ENCODE peak calls at places on chromosomes 3 and 15, in six cellular contexts. K is ovary, L is upper lobe of right lung, P is OCI-LY7, G is cardiac muscle cell, H is esophagus squamous epithelium. A is an unnamed sample.

GRCh38 chr15:96262497-96263268 is 67.8 kb upstream of the NR2F2 start:
- DNase-seq in P (no peak), K (no peak), H (no peak), G (no peak), L (no peak), A (no peak)

GRCh38 chr3:169337541-169337940 is 326.0 kb downstream of the MECOM start:
- DNase-seq in P (no peak), K (no peak), L (no peak), G (no peak), H (no peak), A (no peak)

GRCh38 chr3:45807645-45808540 is 11.6 kb upstream of the SLC6A20 start:
- DNase-seq in P (no peak), H (no peak), K (no peak), L (no peak), G (no peak), A (no peak)

GRCh38 chr15:96720251-96720650 is 389.8 kb downstream of the NR2F2 start:
- DNase-seq in L (no peak), K (no peak), P (no peak), H (no peak), G (no peak), A (no peak)

GRCh38 chr3:2247831-2248230 is 149.2 kb downstream of the CNTN4 start:
- DNase-seq in L (no peak), G (no peak), H (no peak), P (no peak), K (no peak), A (no peak)

GRCh38 chr3:140342668-140343067 is 335.2 kb upstream of the TRIM42 start:
- DNase-seq in G (no peak), L (no peak), K (no peak), P (no peak), H (no peak), A (no peak)

GRCh38 chr15:85540085-85540797 is 159.8 kb downstream of the AKAP13 start:
- DNase-seq in H (no peak), L (no peak), P (no peak), G (no peak), K (no peak), A (no peak)

GRCh38 chr3:128310286-128311058 is 156.2 kb downstream of the DNAJB8 start:
- DNase-seq in H (no peak), L (no peak), G (no peak), P (no peak), K (no peak), A (no peak)

GRCh38 chr3:110685630-110686029 is 386.0 kb upstream of the NECTIN3 start:
- DNase-seq in G (no peak), P (no peak), H (no peak), K (no peak), L (no peak), A (no peak)

GRCh38 chr3:105195260-105195659 is 171.4 kb upstream of the ALCAM start:
- DNase-seq in K (no peak), G (peak; percentile 50), L (no peak), P (no peak), H (no peak), A (no peak)

GRCh38 chr3:454986-455385 is 258.4 kb downstream of the CHL1 start:
- DNase-seq in P (no peak), H (no peak), G (no peak), K (no peak), L (no peak), A (no peak)

GRCh38 chr3:118110196-118110595 is 924.5 kb downstream of the IGSF11 start:
- DNase-seq in K (no peak), G (no peak), H (no peak), P (no peak), L (no peak), A (no peak)

GRCh38 chr3:111810909-111811308 is 48.2 kb upstream of the PHLDB2 start:
- DNase-seq in L (no peak), G (peak; percentile 59), P (no peak), K (no peak), H (no peak), A (no peak)

DNA sequence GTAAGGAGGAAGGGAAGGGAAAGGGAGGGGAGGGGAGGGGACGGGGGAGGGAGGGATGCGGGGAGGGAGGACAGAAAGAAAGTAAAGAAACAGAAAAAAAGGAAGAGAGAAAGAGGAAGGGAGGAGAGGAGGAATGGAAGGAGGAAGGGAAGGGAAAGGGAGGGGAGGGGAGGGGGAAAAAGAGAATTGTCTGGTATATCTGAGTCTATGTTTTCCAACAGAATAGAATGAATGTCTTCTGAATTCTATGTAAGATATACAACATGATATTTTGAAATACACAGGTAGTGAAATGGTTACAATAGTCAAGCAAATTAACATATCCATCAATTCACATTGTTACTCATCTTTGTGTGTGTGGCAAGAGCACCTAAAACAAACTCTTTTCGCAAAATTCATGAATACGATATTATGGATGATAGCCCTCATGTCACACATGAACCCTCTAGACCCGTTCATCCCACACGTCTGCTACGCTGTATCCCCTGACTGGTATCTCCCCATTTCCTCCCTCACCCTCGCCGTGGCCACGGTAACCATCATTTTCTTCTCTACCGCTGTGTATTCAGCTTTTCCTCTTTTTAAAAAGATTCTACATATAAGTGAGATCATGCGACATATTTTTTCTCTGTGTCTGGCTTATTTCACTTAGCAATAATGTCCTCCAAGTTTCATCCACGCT is 168.9 kb downstream of the XXYLT1 start:
- DNase-seq in P (no peak), L (peak; percentile 27), H (no peak), K (no peak), G (no peak), A (no peak)
- H3K4me1 ChIP-seq in P (peaks cover 26% of the 10 kb centered on the region), L (peaks cover 13% of the 10 kb centered on the region), H (peaks cover 49% of the 10 kb centered on the region), K (peaks cover 4% of the 10 kb centered on the region), G (peaks cover 13% of the 10 kb centered on the region), A (peaks cover 35% of the 10 kb centered on the region)

GRCh38 chr3:101814835-101815234 is 34.5 kb upstream of the NFKBIZ start:
- DNase-seq in P (no peak), L (no peak), K (no peak), G (no peak), H (no peak), A (no peak)

GRCh38 chr3:101816215-101817149 is 32.8 kb upstream of the NFKBIZ start:
- DNase-seq in L (no peak), H (no peak), P (no peak), G (no peak), K (no peak), A (no peak)

GRCh38 chr3:101823525-101823924 is 25.8 kb upstream of the NFKBIZ start:
- DNase-seq in L (no peak), G (peak; percentile 37), K (no peak), H (no peak), P (no peak), A (no peak)

GRCh38 chr3:101821503-101821902 is 27.8 kb upstream of the NFKBIZ start:
- DNase-seq in G (no peak), K (no peak), P (no peak), H (no peak), L (no peak), A (no peak)

GRCh38 chr3:101819649-101820202 is 29.6 kb upstream of the NFKBIZ start:
- DNase-seq in G (no peak), H (no peak), P (no peak), L (no peak), K (no peak), A (no peak)
- H3K9me3 ChIP-seq in G (no peaks in the 10 kb centered on the region), H (no peaks in the 10 kb centered on the region), P (no peaks in the 10 kb centered on the region), L (no peaks in the 10 kb centered on the region), K (no peaks in the 10 kb centered on the region), A (no peaks in the 10 kb centered on the region)

GRCh38 chr15:98859149-98859548 is 148.4 kb downstream of the PGPEP1L start:
- DNase-seq in K (no peak), P (no peak), L (no peak), H (no peak), G (no peak), A (no peak)

GRCh38 chr15:98861188-98861587 is 146.4 kb downstream of the PGPEP1L start:
- DNase-seq in L (no peak), H (no peak), G (no peak), K (no peak), P (no peak), A (no peak)

GRCh38 chr15:98860647-98861041 is 146.9 kb downstream of the PGPEP1L start:
- DNase-seq in H (no peak), K (no peak), L (no peak), G (no peak), P (no peak), A (no peak)

GRCh38 chr15:98856540-98856907 is 151.1 kb downstream of the PGPEP1L start:
- DNase-seq in K (no peak), G (no peak), P (no peak), H (no peak), L (no peak), A (no peak)

GRCh38 chr15:98858610-98859023 is 149.0 kb downstream of the PGPEP1L start:
- DNase-seq in P (no peak), H (no peak), K (no peak), L (no peak), G (no peak), A (no peak)
- H3K4me1 ChIP-seq in P (peaks cover 9% of the 10 kb centered on the region), H (peaks cover 81% of the 10 kb centered on the region), K (peaks cover 32% of the 10 kb centered on the region), L (peaks cover 51% of the 10 kb centered on the region), G (peaks cover 11% of the 10 kb centered on the region), A (peaks cover 39% of the 10 kb centered on the region)

GRCh38 chr15:25230442-25230841 is 208.4 kb downstream of the UBE3A start:
- DNase-seq in H (no peak), L (no peak), G (no peak), P (no peak), K (no peak), A (no peak)
- H3K9me3 ChIP-seq in H (peaks cover 46% of the 10 kb centered on the region), L (no peaks in the 10 kb centered on the region), G (no peaks in the 10 kb centered on the region), P (no peaks in the 10 kb centered on the region), K (no peaks in the 10 kb centered on the region), A (no peaks in the 10 kb centered on the region)

GRCh38 chr3:152203677-152204076 is 65.1 kb upstream of the MBNL1 start:
- DNase-seq in P (no peak), H (no peak), G (peak; percentile 28), L (no peak), K (no peak), A (no peak)
- H3K4me1 ChIP-seq in P (peaks cover 68% of the 10 kb centered on the region), H (peaks cover 37% of the 10 kb centered on the region), G (peaks cover 24% of the 10 kb centered on the region), L (peaks cover 34% of the 10 kb centered on the region), K (no peaks in the 10 kb centered on the region), A (peaks cover 38% of the 10 kb centered on the region)

DNA sequence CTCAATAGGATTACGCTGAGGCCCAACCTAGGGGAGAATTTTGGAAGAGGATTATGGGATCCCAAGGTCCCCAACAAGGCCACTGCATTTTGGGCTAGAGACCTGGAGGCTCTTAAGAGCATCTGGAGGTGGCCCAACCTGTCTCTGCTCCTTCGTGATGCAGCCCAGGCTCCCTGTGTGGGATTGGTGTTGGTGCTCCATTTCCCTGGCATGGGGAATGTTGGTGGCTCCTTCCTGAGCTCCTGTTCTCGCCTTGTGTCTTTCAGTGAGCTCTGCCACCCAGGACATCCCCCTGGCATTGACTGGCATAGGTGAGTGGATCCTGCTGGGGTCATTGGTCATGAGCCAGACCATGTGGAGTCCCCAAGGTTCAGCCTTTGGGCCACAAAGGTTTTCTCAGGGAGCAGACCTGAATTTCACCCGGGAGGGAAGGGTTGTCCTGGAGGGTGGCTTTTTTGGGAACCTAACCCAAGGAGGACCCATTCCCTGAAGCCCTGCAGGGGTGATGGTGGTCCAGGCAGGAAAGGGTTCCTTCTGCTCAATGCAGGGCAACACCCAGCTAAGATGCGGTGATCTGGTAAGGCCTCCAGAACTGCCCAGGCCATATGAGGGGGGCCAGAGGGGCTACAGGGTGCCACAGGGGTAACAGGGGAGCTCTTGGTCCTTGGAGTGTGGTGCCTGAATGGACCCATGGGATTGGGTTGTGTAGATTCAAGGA is 202.5 kb downstream of the UBE3A start:
- DNase-seq in L (peak; percentile 22), G (no peak), H (no peak), P (no peak), K (no peak), A (peak; percentile 6)
- H3K9me3 ChIP-seq in L (no peaks in the 10 kb centered on the region), G (no peaks in the 10 kb centered on the region), H (peaks cover 34% of the 10 kb centered on the region), P (no peaks in the 10 kb centered on the region), K (no peaks in the 10 kb centered on the region), A (no peaks in the 10 kb centered on the region)

A was measured in lower lobe of right lung.